ENCODE peak calls at places on chromosomes 12 and 14, in five cellular contexts. N is amniotic epithelial cell, Y is AG09309, H is DMS53, S is NCI-H2081 treated with DMSO at 0.1 percent for 48 hours. T is an unnamed sample.

GRCh38 chr12:46560078-46560477 is 187.5 kb upstream of the SLC38A2 start:
- DNase-seq in S (no peak), Y (no peak), N (no peak), H (peak), T (no peak)

GRCh38 chr14:95267306-95267705 is 52.4 kb downstream of the CLMN start:
- DNase-seq in N (no peak), Y (no peak), S (no peak), H (no peak), T (no peak)

GRCh38 chr14:74765721-74766120 is 2.6 kb downstream of the YLPM1 start:
- DNase-seq in N (no peak), H (no peak), S (no peak), Y (no peak), T (no peak)

GRCh38 chr12:49877066-49877465 is 26.6 kb downstream of the FAIM2 start:
- DNase-seq in N (no peak), Y (no peak), H (no peak), S (no peak), T (no peak)

GRCh38 chr12:17203497-17203896 is 597.5 kb upstream of the LMO3 start:
- DNase-seq in Y (no peak), H (no peak), N (no peak), S (no peak), T (no peak)

GRCh38 chr12:45887544-45887943 is 102.8 kb downstream of the SCAF11 start:
- DNase-seq in S (no peak), H (no peak), Y (no peak), N (no peak), T (no peak)

GRCh38 chr14:66109426-66109825 is 376.7 kb upstream of the CCDC196 start:
- DNase-seq in H (no peak), S (no peak), Y (no peak), N (no peak), T (no peak)

GRCh38 chr14:58362798-58363412 is 32.8 kb upstream of the TOMM20L start:
- DNase-seq in H (peak), S (peak), N (peak), Y (no peak), T (peak)

GRCh38 chr12:15535287-15535895 is 213.1 kb downstream of the PTPRO start:
- DNase-seq in H (no peak), S (no peak), Y (no peak), N (peak), T (peak)

GRCh38 chr14:88168498-88169165 is 154.4 kb downstream of the KCNK10 start:
- DNase-seq in H (peak), N (peak), S (no peak), Y (no peak), T (peak)

GRCh38 chr14:55297611-55298323 is 26.5 kb downstream of the FBXO34 start:
- DNase-seq in H (peak), Y (no peak), N (no peak), S (no peak), T (no peak)

GRCh38 chr14:102731871-102732800 is 45.1 kb upstream of the TRAF3 start:
- DNase-seq in S (no peak), H (no peak), N (no peak), Y (no peak), T (no peak)

GRCh38 chr12:116336542-116337065 is 59.1 kb upstream of the MED13L start:
- DNase-seq in H (no peak), Y (no peak), N (peak), S (no peak), T (peak)

GRCh38 chr14:22202313-22202712 is 386.7 kb downstream of the DAD1 start:
- DNase-seq in N (no peak), Y (no peak), H (no peak), S (no peak), T (no peak)

GRCh38 chr12:53044052-53044581 is 5.7 kb upstream of the TNS2 start:
- DNase-seq in N (no peak), S (no peak), Y (no peak), H (peak), T (no peak)

GRCh38 chr12:92312463-92312970 is 166.9 kb upstream of the BTG1 start:
- DNase-seq in S (no peak), Y (no peak), H (no peak), N (no peak), T (no peak)

GRCh38 chr12:55974308-55974724 is 438 bp downstream of the RAB5B start:
- DNase-seq in S (no peak), N (peak), H (peak), Y (no peak), T (peak)

GRCh38 chr12:32821293-32822089 is 65.8 kb upstream of the YARS2 start:
- DNase-seq in H (no peak), N (peak), Y (no peak), S (no peak), T (peak)

GRCh38 chr12:129885287-129885686 is 18.5 kb downstream of the TMEM132D start:
- DNase-seq in S (no peak), N (no peak), Y (no peak), H (peak), T (no peak)

GRCh38 chr12:95269892-95270291 is 52.3 kb downstream of the VEZT start:
- DNase-seq in H (no peak), S (no peak), Y (no peak), N (no peak), T (no peak)

GRCh38 chr12:89985935-89986334 is 277.3 kb upstream of the ATP2B1 start:
- DNase-seq in H (no peak), S (no peak), Y (no peak), N (no peak), T (no peak)

GRCh38 chr14:27242874-27243273 is 645.0 kb upstream of the NOVA1 start:
- DNase-seq in Y (no peak), S (no peak), N (no peak), H (no peak), T (no peak)